ENCODE peak calls at places on chromosomes 2 and 18, in eight cellular contexts. K, H, M, U, V, T, L and A are unnamed samples.

GRCh38 chr2:70705160-70705850 is 62.7 kb downstream of the ADD2 start:
- DNase-seq in K (no peak), H (no peak), M (no peak), U (no peak), V (no peak), T (no peak), L (no peak), A (no peak)

GRCh38 chr2:114786901-114787300 is 344.5 kb downstream of the DPP10 start:
- DNase-seq in K (no peak), H (no peak), M (no peak), U (no peak), V (no peak), T (no peak), L (no peak), A (no peak)

GRCh38 chr18:43049021-43049420 is 66.5 kb downstream of the RIT2 start:
- DNase-seq in K (no peak), H (no peak), M (no peak), U (no peak), V (peak; percentile 4), T (no peak), L (no peak), A (no peak)

GRCh38 chr2:173990970-173991819 is 26.0 kb upstream of the SP3 start:
- DNase-seq in K (peak; percentile 82), H (peak; percentile 81), M (no peak), U (peak; percentile 67), V (peak; percentile 87), T (no peak), L (no peak), A (peak; percentile 56)

GRCh38 chr2:105412584-105412983 is 13.7 kb upstream of the FHL2 start:
- DNase-seq in K (no peak), H (no peak), M (no peak), U (no peak), V (no peak), T (no peak), L (no peak), A (no peak)

GRCh38 chr2:139465789-139466188 is 685.6 kb upstream of the NXPH2 start:
- DNase-seq in K (no peak), H (no peak), M (no peak), U (no peak), V (no peak), T (no peak), L (no peak), A (no peak)

GRCh38 chr2:50345691-50346090 is 686.2 kb downstream of the NRXN1 start:
- DNase-seq in K (no peak), H (no peak), M (no peak), U (no peak), V (no peak), T (no peak), L (no peak), A (no peak)

GRCh38 chr2:168097431-168097830 is 150.0 kb downstream of the STK39 start:
- DNase-seq in K (no peak), H (no peak), M (no peak), U (no peak), V (no peak), T (no peak), L (no peak), A (no peak)

GRCh38 chr18:74063023-74063422 is 84.6 kb downstream of the FBXO15 start:
- DNase-seq in K (no peak), H (no peak), M (no peak), U (no peak), V (no peak), T (no peak), L (no peak), A (no peak)

GRCh38 chr2:193222456-193222855 is 1027.7 kb upstream of the TMEFF2 start:
- DNase-seq in K (no peak), H (no peak), M (no peak), U (no peak), V (no peak), T (no peak), L (no peak), A (no peak)

GRCh38 chr18:51664236-51664635 is 466.8 kb upstream of the MEX3C start:
- DNase-seq in K (no peak), H (no peak), M (no peak), U (no peak), V (no peak), T (no peak), L (no peak), A (no peak)

GRCh38 chr2:95329891-95330822 is 33.0 kb downstream of the KCNIP3 start:
- DNase-seq in K (peak; percentile 23), H (no peak), M (no peak), U (no peak), V (no peak), T (no peak), L (no peak), A (no peak)

GRCh38 chr2:54208364-54209240 is 47.4 kb downstream of the TSPYL6 start:
- DNase-seq in K (peak; percentile 16), H (no peak), M (peak; percentile 16), U (no peak), V (peak; percentile 74), T (no peak), L (peak; percentile 29), A (no peak)

GRCh38 chr18:9802774-9803697 is 82.7 kb upstream of the TXNDC2 start:
- DNase-seq in K (no peak), H (no peak), M (no peak), U (no peak), V (peak; percentile 29), T (no peak), L (peak; percentile 68), A (no peak)

GRCh38 chr18:21264651-21265050 is 22.6 kb downstream of the GREB1L start:
- DNase-seq in K (no peak), H (no peak), M (no peak), U (peak; percentile 61), V (no peak), T (no peak), L (peak; percentile 89), A (no peak)

GRCh38 chr2:206627632-206628031 is 14.7 kb upstream of the FAM237A start:
- DNase-seq in K (no peak), H (no peak), M (no peak), U (no peak), V (no peak), T (no peak), L (no peak), A (no peak)

GRCh38 chr18:54983041-54983686 is 23.9 kb upstream of the CCDC68 start:
- DNase-seq in K (peak; percentile 44), H (no peak), M (peak; percentile 64), U (peak; percentile 70), V (peak; percentile 61), T (no peak), L (peak; percentile 44), A (no peak)

GRCh38 chr2:190858817-190859216 is 21.8 kb upstream of the GLS start:
- DNase-seq in K (peak; percentile 71), H (no peak), M (no peak), U (no peak), V (peak; percentile 94), T (no peak), L (peak; percentile 55), A (no peak)

GRCh38 chr18:28176674-28176932 is 327 bp downstream of the CDH2 start:
- DNase-seq in K (no peak), H (no peak), M (no peak), U (no peak), V (no peak), T (no peak), L (no peak), A (no peak)

GRCh38 chr18:28177828-28178635 is 1.1 kb upstream of the CDH2 start:
- DNase-seq in K (no peak), H (peak; percentile 46), M (no peak), U (peak; percentile 82), V (peak; percentile 61), T (no peak), L (peak; percentile 18), A (no peak)

GRCh38 chr18:28175930-28176673 is 828 bp downstream of the CDH2 start:
- DNase-seq in K (no peak), H (no peak), M (no peak), U (peak; percentile 36), V (no peak), T (no peak), L (no peak), A (no peak)

GRCh38 chr18:28178720-28179119 is 1.8 kb upstream of the CDH2 start:
- DNase-seq in K (no peak), H (no peak), M (no peak), U (peak; percentile 34), V (peak; percentile 57), T (no peak), L (no peak), A (no peak)

GRCh38 chr18:28176933-28177827 is at the start of gene CDH2:
- DNase-seq in K (peak; percentile 70), H (peak; percentile 37), M (peak; percentile 83), U (peak; percentile 88), V (peak; percentile 86), T (no peak), L (peak; percentile 77), A (no peak)
- H3K4me3 ChIP-seq in K (peak within 1 kb of the TSS; percentile 66), H (peak within 1 kb of the TSS; percentile 71), M (peak within 1 kb of the TSS; percentile 91), U (peak within 1 kb of the TSS; percentile 81), V (peak within 1 kb of the TSS; percentile 82), T (peak within 1 kb of the TSS; percentile 85), L (peak within 1 kb of the TSS; percentile 85), A (peak within 1 kb of the TSS; percentile 59)

DNA sequence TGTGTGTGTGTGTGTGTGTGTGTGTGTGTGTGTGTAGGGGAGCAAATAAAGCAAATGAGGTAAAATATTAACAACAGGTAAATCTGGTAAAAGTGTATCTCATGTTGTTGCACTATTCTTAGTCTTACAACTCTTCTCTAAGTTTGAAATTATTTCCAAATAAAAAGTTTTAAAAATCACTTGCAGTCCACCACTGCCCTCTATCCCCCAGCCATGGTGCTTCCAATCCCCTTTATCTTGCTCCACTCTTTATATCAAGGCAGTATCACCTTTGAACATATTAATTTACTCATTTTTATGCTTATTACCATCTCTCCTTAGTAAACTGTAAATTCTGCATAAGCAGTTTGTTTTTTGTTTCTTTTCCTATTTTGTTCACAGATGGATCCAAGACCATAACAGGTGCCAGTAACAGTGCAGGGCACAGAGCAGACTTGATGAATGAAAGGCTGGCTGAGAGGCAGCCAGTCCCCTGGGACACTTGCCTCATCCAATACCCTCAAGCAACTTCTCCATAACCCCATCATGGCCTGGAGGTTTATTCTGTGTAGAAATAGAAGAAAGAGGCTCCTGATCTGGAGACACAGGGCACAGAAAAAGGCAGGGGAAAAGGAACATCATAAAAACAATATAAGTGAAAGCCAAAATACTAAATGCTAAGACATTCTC is 67.6 kb downstream of the LDAH start:
- DNase-seq in K (no peak), H (no peak), M (no peak), U (no peak), V (no peak), T (no peak), L (no peak), A (no peak)
- TF ChIP-seq CTCF in K (peak; percentile 17), H (no peak), M (peak; percentile 42), U (peak; percentile 26), V (peak; percentile 6), T (no peak), L (peak; percentile 26), A (no peak)

GRCh38 chr2:102619414-102620319 is at the start of gene SLC9A2:
- DNase-seq in K (no peak), H (peak; percentile 47), M (no peak), U (peak; percentile 72), V (no peak), T (no peak), L (no peak), A (no peak)
- H3K4me3 ChIP-seq in K (peak within 1 kb of the TSS; percentile 13), H (peak within 1 kb of the TSS; percentile 83), M (peak within 1 kb of the TSS; percentile 21), U (peak within 1 kb of the TSS; percentile 44), V (no peak within 1 kb of the TSS), T (peak within 1 kb of the TSS; percentile 75), L (peak within 1 kb of the TSS; percentile 18), A (peak within 1 kb of the TSS; percentile 40)

GRCh38 chr18:12532661-12533060 is 124.9 kb downstream of the PRELID3A start:
- DNase-seq in K (no peak), H (no peak), M (no peak), U (no peak), V (no peak), T (no peak), L (no peak), A (no peak)

GRCh38 chr18:12534820-12535219 is 123.1 kb downstream of the SPIRE1 start:
- DNase-seq in K (no peak), H (no peak), M (no peak), U (no peak), V (no peak), T (no peak), L (no peak), A (no peak)

GRCh38 chr18:12531747-12532146 is 124.0 kb downstream of the PRELID3A start:
- DNase-seq in K (no peak), H (no peak), M (no peak), U (no peak), V (no peak), T (no peak), L (no peak), A (no peak)
- TF ChIP-seq CTCF in K (no peak), H (no peak), M (no peak), U (no peak), V (no peak), T (no peak), L (no peak), A (no peak)